ENCODE peak calls at places on chromosomes 7 and 10, in nine cellular contexts. G is NCI-H460; M is aorta; H is stimulated activated naive CD8-positive, alpha-beta T cell treated with anti-CD3 and anti-CD28 coated beads, Interleukin-15, Interleukin-2, amounts not matched to agents 100 U/mL and 50 U/mL, for 24 hours; B is stimulated activated naive CD4-positive, alpha-beta T cell treated with Interleukin-2 at 50 U/mL for 16 hours; J is SK-MEL-5; K is CD4-positive, alpha-beta T cell; D is NB4; X is hypothalamus. L is an unnamed sample.
A peak's percentile ranks its signal among the peaks of the same experiment; 100 is the strongest.

GRCh38 chr7:73602721-73603651 is 21.3 kb downstream of the MLXIPL start:
- DNase-seq in G (no peak), M (no peak), H (no peak), B (no peak), J (no peak), K (no peak), D (no peak), X (peak; percentile 24), L (peak; percentile 50)

GRCh38 chr10:13512564-13512963 is 16.2 kb downstream of the BEND7 start:
- DNase-seq in G (no peak), M (no peak), H (no peak), B (no peak), J (peak; percentile 20), K (no peak), D (no peak), X (no peak), L (no peak)

GRCh38 chr7:75716992-75717626 is 21.6 kb downstream of the HIP1 start:
- DNase-seq in G (no peak), M (peak; percentile 42), H (no peak), B (no peak), J (no peak), K (no peak), D (no peak), X (no peak), L (no peak)

GRCh38 chr7:29044529-29044928 is 86.4 kb upstream of the TRIL start:
- DNase-seq in G (peak; percentile 77), M (no peak), H (no peak), B (no peak), J (no peak), K (no peak), D (no peak), X (no peak), L (no peak)

GRCh38 chr7:135661311-135662122 is 797 bp upstream of the STMP1 start:
- DNase-seq in G (no peak), M (no peak), H (no peak), B (no peak), J (no peak), K (no peak), D (peak; percentile 54), X (no peak), L (no peak)

GRCh38 chr7:98930464-98930863 is 52.1 kb downstream of the TRRAP start:
- DNase-seq in G (no peak), M (no peak), H (no peak), B (no peak), J (no peak), K (peak; percentile 4), D (no peak), X (no peak), L (no peak)

GRCh38 chr10:60433684-60434083 is 44.0 kb upstream of the ANK3 start:
- DNase-seq in G (no peak), M (no peak), H (no peak), B (no peak), J (no peak), K (no peak), D (no peak), X (no peak), L (no peak)

GRCh38 chr10:127826161-127826740 is 66.5 kb downstream of the CLRN3 start:
- DNase-seq in G (no peak), M (no peak), H (no peak), B (no peak), J (no peak), K (no peak), D (no peak), X (no peak), L (peak; percentile 30)

GRCh38 chr10:10872706-10873276 is 144.9 kb upstream of the CELF2 start:
- DNase-seq in G (no peak), M (no peak), H (no peak), B (no peak), J (no peak), K (no peak), D (no peak), X (no peak), L (no peak)

GRCh38 chr10:91768123-91768522 is 30.1 kb upstream of the TNKS2 start:
- DNase-seq in G (no peak), M (no peak), H (no peak), B (no peak), J (no peak), K (no peak), D (no peak), X (no peak), L (no peak)

GRCh38 chr10:118692911-118693310 is 61.9 kb downstream of the CACUL1 start:
- DNase-seq in G (no peak), M (no peak), H (no peak), B (no peak), J (no peak), K (no peak), D (no peak), X (no peak), L (no peak)

GRCh38 chr10:18625906-18626305 is 25.5 kb downstream of the NSUN6 start:
- DNase-seq in G (no peak), M (no peak), H (no peak), B (no peak), J (no peak), K (no peak), D (no peak), X (no peak), L (no peak)

GRCh38 chr10:124362572-124362971 is 56.2 kb downstream of the OAT start:
- DNase-seq in G (no peak), M (no peak), H (no peak), B (no peak), J (no peak), K (no peak), D (no peak), X (no peak), L (no peak)

GRCh38 chr7:27112960-27113949 is 10.8 kb upstream of the HOXA2 start:
- DNase-seq in G (peak; percentile 73), M (peak; percentile 79), H (no peak), B (no peak), J (peak; percentile 73), K (no peak), D (no peak), X (no peak), L (peak; percentile 68)

GRCh38 chr10:73899401-73899780 is 11.5 kb upstream of the PLAU start:
- DNase-seq in G (no peak), M (no peak), H (no peak), B (no peak), J (no peak), K (no peak), D (peak; percentile 62), X (no peak), L (no peak)

GRCh38 chr10:100038561-100039071 is 28.9 kb upstream of the DNMBP start:
- DNase-seq in G (no peak), M (no peak), H (no peak), B (no peak), J (no peak), K (no peak), D (no peak), X (no peak), L (no peak)

GRCh38 chr7:128162666-128163065 is 78.4 kb upstream of the LEP start:
- DNase-seq in G (no peak), M (no peak), H (no peak), B (no peak), J (no peak), K (no peak), D (no peak), X (no peak), L (no peak)

GRCh38 chr7:5284304-5285281 is 1.9 kb downstream of the SLC29A4 start:
- DNase-seq in G (no peak), M (no peak), H (peak; percentile 46), B (no peak), J (peak; percentile 76), K (no peak), D (peak; percentile 77), X (peak; percentile 79), L (peak; percentile 88)

GRCh38 chr7:117480978-117481377 is 1.2 kb downstream of the CFTR start:
- DNase-seq in G (no peak), M (no peak), H (no peak), B (no peak), J (peak; percentile 68), K (no peak), D (no peak), X (no peak), L (peak; percentile 33)

GRCh38 chr10:104296687-104297436 is 27.9 kb downstream of the GSTO2 start:
- DNase-seq in G (no peak), M (no peak), H (no peak), B (no peak), J (no peak), K (no peak), D (no peak), X (no peak), L (no peak)

GRCh38 chr7:35536396-35536826 is 158.5 kb downstream of the HERPUD2 start:
- DNase-seq in G (no peak), M (no peak), H (no peak), B (no peak), J (no peak), K (no peak), D (no peak), X (no peak), L (no peak)

GRCh38 chr10:118590334-118590733 is 5.1 kb downstream of the PRLHR start:
- DNase-seq in G (no peak), M (no peak), H (no peak), B (no peak), J (no peak), K (no peak), D (no peak), X (peak; percentile 33), L (peak; percentile 5)

GRCh38 chr7:38306136-38306535 is 32.7 kb upstream of the TARP start:
- DNase-seq in G (no peak), M (no peak), H (no peak), B (no peak), J (no peak), K (no peak), D (no peak), X (no peak), L (no peak)

GRCh38 chr10:130747359-130747758 is 564.2 kb downstream of the TCERG1L start:
- DNase-seq in G (no peak), M (no peak), H (no peak), B (no peak), J (no peak), K (no peak), D (peak; percentile 17), X (no peak), L (no peak)

GRCh38 chr7:99374121-99375064 is at the start of gene ARPC1B:
- DNase-seq in G (peak; percentile 70), M (peak; percentile 91), H (peak; percentile 90), B (peak; percentile 90), J (peak; percentile 88), K (peak; percentile 77), D (peak; percentile 94), X (peak; percentile 41), L (peak; percentile 89)

GRCh38 chr10:43407576-43408330 is 1.2 kb downstream of the HNRNPF start:
- DNase-seq in G (peak; percentile 84), M (peak; percentile 95), H (peak; percentile 93), B (peak; percentile 92), J (peak; percentile 85), K (peak; percentile 69), D (peak; percentile 96), X (peak; percentile 71), L (peak; percentile 84)

GRCh38 chr7:18574676-18575075 is 79.1 kb downstream of the HDAC9 start:
- DNase-seq in G (no peak), M (no peak), H (no peak), B (no peak), J (no peak), K (no peak), D (no peak), X (no peak), L (no peak)

GRCh38 chr7:38463277-38464224 is 167.6 kb downstream of the AMPH start:
- DNase-seq in G (no peak), M (peak; percentile 65), H (peak; percentile 81), B (peak; percentile 79), J (peak; percentile 12), K (peak; percentile 52), D (peak; percentile 57), X (no peak), L (no peak)

GRCh38 chr10:5905854-5906507 is 15.9 kb downstream of the FBH1 start:
- DNase-seq in G (no peak), M (no peak), H (no peak), B (no peak), J (no peak), K (no peak), D (no peak), X (no peak), L (no peak)

GRCh38 chr7:64888901-64889685 is 14.0 kb upstream of the ZNF273 start:
- DNase-seq in G (no peak), M (peak; percentile 62), H (peak; percentile 32), B (no peak), J (no peak), K (no peak), D (peak; percentile 76), X (peak; percentile 24), L (peak; percentile 4)

GRCh38 chr10:82969405-82969804 is 1094.4 kb downstream of the NRG3 start:
- DNase-seq in G (no peak), M (no peak), H (no peak), B (no peak), J (peak; percentile 50), K (no peak), D (peak; percentile 35), X (no peak), L (no peak)